ENCODE peak calls at places on chromosomes 6 and 20, in four cellular contexts. F is HCT116, K is HepG2, D is IMR-90. C is an unnamed sample.

GRCh38 chr6:116386581-116387299 is 16.0 kb downstream of the DSE start:
- DNase-seq in F (peak), K (no peak), D (peak), C (no peak)

GRCh38 chr20:5674176-5674660 is 76.0 kb upstream of the SHLD1 start:
- DNase-seq in F (peak), K (peak), D (peak), C (peak)

GRCh38 chr20:18428490-18429173 is 38.2 kb downstream of the DZANK1 start:
- DNase-seq in F (no peak), K (peak), D (peak), C (no peak)

GRCh38 chr6:30601815-30602641 is 15.0 kb downstream of the PPP1R10 start:
- DNase-seq in F (no peak), K (no peak), D (no peak), C (no peak)

GRCh38 chr6:25103603-25104002 is 167.8 kb upstream of the RIPOR2 start:
- DNase-seq in F (no peak), K (no peak), D (no peak), C (no peak)

GRCh38 chr6:41462980-41463930 is 82.9 kb upstream of the FOXP4 start:
- DNase-seq in F (peak), K (peak), D (peak), C (no peak)

GRCh38 chr20:38172344-38172743 is 7.3 kb upstream of the TGM2 start:
- DNase-seq in F (no peak), K (peak), D (peak), C (no peak)

GRCh38 chr20:51767018-51767866 is 948 bp downstream of the ATP9A start:
- DNase-seq in F (peak), K (peak), D (no peak), C (no peak)

GRCh38 chr6:89928604-89929003 is 34.3 kb downstream of the GJA10 start:
- DNase-seq in F (no peak), K (no peak), D (peak), C (no peak)

GRCh38 chr6:50141100-50141499 is 91.4 kb upstream of the DEFB112 start:
- DNase-seq in F (no peak), K (no peak), D (no peak), C (no peak)

GRCh38 chr6:30877419-30878262 is 6.7 kb upstream of the DDR1 start:
- DNase-seq in F (peak), K (peak), D (peak), C (peak)

GRCh38 chr20:38435555-38435939 is 419 bp upstream of the SNHG17 start:
- DNase-seq in F (no peak), K (no peak), D (peak), C (no peak)

GRCh38 chr6:1453024-1453423 is 63.6 kb downstream of the FOXF2 start:
- DNase-seq in F (no peak), K (no peak), D (no peak), C (no peak)

GRCh38 chr20:13028001-13028400 is 19.2 kb downstream of the SPTLC3 start:
- DNase-seq in F (no peak), K (no peak), D (no peak), C (no peak)

GRCh38 chr6:163625265-163625664 is 210.7 kb downstream of the QKI start:
- DNase-seq in F (no peak), K (no peak), D (no peak), C (no peak)

GRCh38 chr20:46974669-46975434 is 80.2 kb downstream of the EYA2 start:
- DNase-seq in F (no peak), K (no peak), D (no peak), C (no peak)

GRCh38 chr6:138194221-138194620 is 24.1 kb downstream of the PBOV1 start:
- DNase-seq in F (no peak), K (no peak), D (no peak), C (no peak)

GRCh38 chr6:118784641-118785164 is 109.2 kb upstream of the ASF1A start:
- DNase-seq in F (no peak), K (peak), D (peak), C (no peak)

GRCh38 chr6:89562114-89562815 is 76.3 kb downstream of the LYRM2 start:
- DNase-seq in F (no peak), K (no peak), D (no peak), C (no peak)

GRCh38 chr6:29506446-29507067 is 18.8 kb upstream of the MAS1L start:
- DNase-seq in F (no peak), K (no peak), D (no peak), C (no peak)

GRCh38 chr6:3162565-3163247 is 5.4 kb upstream of the TUBB2A start:
- DNase-seq in F (peak), K (peak), D (peak), C (no peak)

GRCh38 chr6:11538049-11538798 is 675 bp downstream of the TMEM170B start:
- DNase-seq in F (no peak), K (no peak), D (no peak), C (no peak)

GRCh38 chr6:44575644-44576043 is 188.1 kb downstream of the CDC5L start:
- DNase-seq in F (no peak), K (no peak), D (no peak), C (no peak)

GRCh38 chr20:44942264-44942973 is 17.8 kb downstream of the TOMM34 start:
- DNase-seq in F (no peak), K (peak), D (no peak), C (no peak)

GRCh38 chr20:64001607-64002011 is 20.7 kb downstream of the PRPF6 start:
- DNase-seq in F (no peak), K (no peak), D (peak), C (no peak)

GRCh38 chr6:41331401-41332150 is 3.8 kb upstream of the NCR2 start:
- DNase-seq in F (no peak), K (no peak), D (no peak), C (no peak)

GRCh38 chr20:36644032-36644712 is 1.8 kb downstream of the SLA2 start:
- DNase-seq in F (no peak), K (no peak), D (no peak), C (no peak)

GRCh38 chr20:45426621-45427020 is 10.7 kb downstream of the PIGT start:
- DNase-seq in F (no peak), K (no peak), D (no peak), C (no peak)

GRCh38 chr20:17863577-17864292 is 104.9 kb downstream of the SNX5 start:
- DNase-seq in F (no peak), K (peak), D (peak), C (no peak)

GRCh38 chr6:19554356-19555225 is 282.6 kb upstream of the ID4 start:
- DNase-seq in F (no peak), K (no peak), D (no peak), C (no peak)

GRCh38 chr6:125102901-125103300 is 50.7 kb upstream of the TPD52L1 start:
- DNase-seq in F (peak), K (peak), D (peak), C (no peak)

GRCh38 chr6:1832844-1833787 is 223.4 kb downstream of the FOXC1 start:
- DNase-seq in F (no peak), K (peak), D (peak), C (no peak)

GRCh38 chr20:52812231-52812847 is 159.8 kb upstream of the TSHZ2 start:
- DNase-seq in F (no peak), K (no peak), D (no peak), C (no peak)

GRCh38 chr6:107290491-107290890 is 168.9 kb downstream of the PDSS2 start:
- DNase-seq in F (no peak), K (no peak), D (no peak), C (no peak)

GRCh38 chr6:150800596-150801310 is 64.7 kb upstream of the MTHFD1L start:
- DNase-seq in F (no peak), K (no peak), D (peak), C (no peak)

GRCh38 chr20:61845276-61845675 is 220.4 kb downstream of the TAF4 start:
- DNase-seq in F (no peak), K (no peak), D (no peak), C (no peak)

GRCh38 chr20:37230200-37230599 is 31.4 kb downstream of the GHRH start:
- DNase-seq in F (no peak), K (no peak), D (no peak), C (no peak)

DNA sequence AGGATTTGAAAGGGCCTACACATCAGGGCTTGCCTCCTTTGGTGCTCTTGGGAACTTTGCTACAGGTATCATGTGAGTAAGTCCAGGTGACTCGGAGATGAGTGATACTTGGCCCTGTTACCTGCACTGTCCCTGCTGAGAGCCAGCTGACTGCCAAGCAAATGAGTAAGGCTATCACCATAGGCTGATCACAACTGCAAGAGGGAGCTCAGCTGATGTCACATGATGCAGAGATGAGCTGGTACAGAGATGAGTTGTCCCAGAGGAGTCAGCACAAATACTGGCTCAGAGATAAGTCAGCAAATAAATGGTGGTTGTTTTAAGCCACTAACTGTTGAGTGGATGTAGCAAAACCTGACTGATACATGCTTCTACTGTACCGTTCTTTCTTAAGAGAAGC is 41.4 kb downstream of the LAMP5 start:
- DNase-seq in F (no peak), K (no peak), D (peak), C (no peak)
- TF ChIP-seq CEBPB in F (no peak), K (no peak), D (no peak), C (no peak)

DNA sequence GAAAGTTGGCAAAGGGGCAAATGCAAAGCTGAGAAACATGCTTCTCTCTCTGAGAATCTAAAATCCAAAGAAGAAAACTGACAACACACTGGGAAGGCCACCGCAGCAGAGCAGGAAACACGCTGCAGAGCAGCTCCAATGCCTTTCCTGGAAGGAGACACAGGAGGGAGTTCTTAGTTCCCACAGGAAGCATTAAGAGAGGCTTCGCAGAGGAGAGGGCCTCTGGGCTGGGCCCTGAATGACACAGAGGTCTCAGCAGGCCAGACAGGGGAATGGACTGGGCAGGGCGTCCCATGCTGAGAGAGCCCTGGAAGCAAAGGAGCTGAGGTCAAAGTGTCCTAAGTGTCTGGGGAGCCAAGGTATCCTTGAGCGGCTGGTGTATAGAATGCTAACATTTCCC is 110.1 kb upstream of the SYNDIG1 start:
- DNase-seq in F (no peak), K (no peak), D (no peak), C (no peak)
- TF ChIP-seq CEBPB in F (no peak), K (no peak), D (no peak), C (no peak)

GRCh38 chr6:113306552-113307145 is 550.5 kb upstream of the MARCKS start:
- DNase-seq in F (peak), K (peak), D (no peak), C (peak)
- TF ChIP-seq CEBPB in F (no peak), K (no peak), D (no peak), C (no peak)

DNA sequence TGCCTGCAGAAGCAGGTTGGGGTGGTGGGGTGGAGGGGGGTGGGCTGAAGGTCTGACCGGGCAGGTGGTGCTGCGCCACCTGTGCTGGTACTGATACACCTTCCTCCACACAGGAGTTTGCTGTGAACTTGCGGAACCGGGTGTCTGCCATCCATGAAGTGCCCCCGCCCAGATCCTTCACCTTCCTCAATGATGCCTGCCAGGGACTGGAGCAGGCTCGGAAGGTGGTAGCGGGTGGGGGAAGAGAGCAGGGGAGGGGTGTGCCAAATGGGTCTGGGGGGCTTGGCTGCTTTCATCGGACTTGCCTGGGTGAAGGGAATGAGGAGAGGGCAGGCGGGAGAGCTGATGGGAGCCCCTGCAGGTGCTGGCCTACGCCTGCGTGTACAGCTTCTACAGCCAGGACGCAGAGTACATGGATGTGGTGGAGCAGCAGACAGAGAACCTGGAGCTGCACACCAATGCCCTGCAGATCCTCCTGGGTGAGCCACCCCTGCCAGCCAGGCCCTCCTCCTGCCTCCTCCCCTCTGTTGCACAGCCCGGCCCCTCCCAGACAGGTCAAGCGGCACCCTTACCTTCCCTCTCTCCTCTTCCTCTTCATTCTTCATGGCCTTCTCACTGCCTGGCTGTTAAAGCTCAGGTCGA is 6.7 kb downstream of the DNPH1 start:
- DNase-seq in F (no peak), K (no peak), D (no peak), C (no peak)
- TF ChIP-seq CEBPB in F (no peak), K (no peak), D (no peak), C (no peak)

GRCh38 chr6:101537917-101538316 is 144.4 kb downstream of the GRIK2 start:
- DNase-seq in F (no peak), K (no peak), D (peak), C (no peak)
- TF ChIP-seq CEBPB in F (no peak), K (no peak), D (peak), C (no peak)

C was measured in GM12878.